ENCODE peak calls at places on chromosome 2, in ten cellular contexts. A is activated naive CD8-positive, alpha-beta T cell treated with anti-CD3 and anti-CD28 coated beads for 36 hours; J is MV-4-11; C is stimulated activated CD4-positive, alpha-beta T cell treated with anti-CD3 and anti-CD28 coated beads, Interleukin-1b, Interleukin-23, amount 100 ng/mL, for 1 hour; O is hypothalamus; S is left cardiac atrium; M is stimulated activated naive CD4-positive, alpha-beta T cell; N is upper lobe of right lung; R is GM04504; H is pons. B is an unnamed sample.

GRCh38 chr2:95328386-95329125 is 31.4 kb downstream of the KCNIP3 start:
- DNase-seq in N (no peak), H (no peak), J (no peak), A (no peak), R (no peak), O (no peak), C (no peak), S (no peak), M (no peak), B (peak)

GRCh38 chr2:187169108-187169713 is 278.8 kb downstream of the CALCRL start:
- DNase-seq in S (no peak), A (no peak), J (peak), H (no peak), N (no peak), O (no peak), R (no peak), C (no peak), M (no peak), B (no peak)

GRCh38 chr2:219171231-219171651 is 1.4 kb upstream of the SLC23A3 start:
- DNase-seq in H (peak), A (no peak), R (peak), J (peak), M (no peak), O (peak), S (peak), C (no peak), N (no peak), B (peak)

GRCh38 chr2:26883971-26884370 is 36.0 kb downstream of the DPYSL5 start:
- DNase-seq in H (no peak), O (no peak), M (no peak), R (no peak), A (no peak), C (no peak), J (no peak), S (no peak), N (no peak), B (no peak)

GRCh38 chr2:129347486-129348217 is 631.8 kb upstream of the RAB6C start:
- DNase-seq in S (no peak), R (no peak), M (no peak), A (no peak), J (peak), N (no peak), H (peak), O (no peak), C (no peak), B (no peak)

GRCh38 chr2:23386422-23387220 is 1.6 kb downstream of the KLHL29 start:
- DNase-seq in C (no peak), N (peak), M (no peak), J (no peak), A (peak), R (no peak), S (no peak), H (no peak), O (no peak), B (peak)

GRCh38 chr2:20650412-20650879 is 452 bp downstream of the HS1BP3 start:
- DNase-seq in M (peak), C (no peak), H (peak), S (no peak), A (no peak), R (no peak), O (peak), N (no peak), J (no peak), B (peak)

GRCh38 chr2:13515254-13515653 is 798.5 kb downstream of the TRIB2 start:
- DNase-seq in J (no peak), H (no peak), R (no peak), A (no peak), O (no peak), S (no peak), M (no peak), N (no peak), C (no peak), B (no peak)

GRCh38 chr2:205858781-205859478 is 176.6 kb downstream of the NRP2 start:
- DNase-seq in S (peak), H (no peak), C (no peak), M (no peak), N (no peak), R (peak), A (no peak), O (no peak), J (no peak), B (peak)

GRCh38 chr2:25279091-25279651 is 62.6 kb downstream of the DNMT3A start:
- DNase-seq in N (no peak), A (no peak), R (no peak), S (peak), J (peak), M (no peak), H (peak), O (peak), C (no peak), B (no peak)

GRCh38 chr2:173090291-173090877 is 14.7 kb downstream of the MAP3K20 start:
- DNase-seq in H (no peak), M (no peak), N (peak), A (no peak), C (no peak), S (peak), J (no peak), R (peak), O (no peak), B (peak)

GRCh38 chr2:100786985-100787384 is 33.0 kb upstream of the NPAS2 start:
- DNase-seq in N (no peak), J (no peak), R (no peak), O (no peak), S (no peak), C (no peak), A (no peak), H (no peak), M (no peak), B (no peak)

GRCh38 chr2:174121612-174122011 is 126.7 kb downstream of the OLA1 start:
- DNase-seq in M (no peak), A (no peak), C (no peak), H (no peak), R (no peak), J (no peak), S (no peak), N (no peak), O (no peak), B (no peak)

GRCh38 chr2:240873098-240873788 is 4.6 kb downstream of the AGXT start:
- DNase-seq in C (no peak), H (no peak), M (no peak), A (no peak), N (no peak), S (no peak), J (no peak), R (no peak), O (no peak), B (no peak)

GRCh38 chr2:161077367-161078210 is 82.6 kb upstream of the TANK start:
- DNase-seq in N (no peak), J (peak), O (no peak), S (no peak), C (no peak), M (peak), A (peak), R (peak), H (peak), B (peak)

GRCh38 chr2:178924817-178925216 is 117.6 kb upstream of the TTN start:
- DNase-seq in J (no peak), N (no peak), O (no peak), H (no peak), C (no peak), M (no peak), A (no peak), R (no peak), S (no peak), B (no peak)

GRCh38 chr2:188142636-188143035 is 149.0 kb upstream of the GULP1 start:
- DNase-seq in N (no peak), O (no peak), C (no peak), M (no peak), A (no peak), R (no peak), H (no peak), J (no peak), S (no peak), B (peak)

GRCh38 chr2:3459185-3460015 is 59.9 kb downstream of the ADI1 start:
- DNase-seq in C (no peak), N (peak), A (no peak), H (no peak), O (no peak), J (no peak), R (no peak), S (peak), M (no peak), B (no peak)

GRCh38 chr2:21715865-21716264 is 592.1 kb downstream of the TDRD15 start:
- DNase-seq in O (no peak), N (no peak), M (no peak), R (no peak), A (no peak), H (peak), C (no peak), S (no peak), J (no peak), B (no peak)

GRCh38 chr2:235843591-235844395 is 324.4 kb downstream of the GBX2 start:
- DNase-seq in S (no peak), R (no peak), M (no peak), H (no peak), N (no peak), J (no peak), O (no peak), A (no peak), C (no peak), B (no peak)

GRCh38 chr2:47076586-47077441 is 78.3 kb downstream of the STPG4 start:
- DNase-seq in M (no peak), C (no peak), R (peak), O (no peak), A (no peak), N (peak), S (no peak), J (peak), H (no peak), B (peak)

GRCh38 chr2:15548974-15549373 is 12.2 kb downstream of the NBAS start:
- DNase-seq in J (no peak), S (no peak), O (no peak), N (no peak), R (no peak), H (no peak), A (no peak), C (no peak), M (no peak), B (no peak)

GRCh38 chr2:29238497-29238896 is 123.3 kb downstream of the CLIP4 start:
- DNase-seq in S (no peak), A (no peak), H (no peak), C (no peak), J (no peak), R (no peak), M (no peak), O (no peak), N (peak), B (peak)

GRCh38 chr2:131015764-131016163 is 77.5 kb downstream of the FAM168B start:
- DNase-seq in S (no peak), O (no peak), C (no peak), H (no peak), R (no peak), J (no peak), A (no peak), N (no peak), M (no peak), B (no peak)